ENCODE peak calls at places on chromosomes 13 and 19, in ten cellular contexts. M, E, Y, Z, V, K, W, D, I and P are unnamed samples.

GRCh38 chr13:66069570-66069969 is 1160.6 kb downstream of the PCDH9 start:
- DNase-seq in M (no peak), E (no peak), Y (no peak), Z (no peak), V (no peak), K (no peak), W (no peak), D (no peak), I (peak; percentile 1), P (no peak)

GRCh38 chr13:66099825-66100224 is 1130.3 kb downstream of the PCDH9 start:
- DNase-seq in M (no peak), E (no peak), Y (no peak), Z (no peak), V (no peak), K (no peak), W (no peak), D (no peak), I (no peak), P (no peak)

GRCh38 chr19:46124638-46125115 is at the start of gene IGFL3:
- DNase-seq in M (no peak), E (no peak), Y (no peak), Z (no peak), V (no peak), K (no peak), W (no peak), D (no peak), I (peak; percentile 25), P (no peak)

GRCh38 chr13:107969551-107969950 is 245.8 kb downstream of the LIG4 start:
- DNase-seq in M (no peak), E (no peak), Y (no peak), Z (no peak), V (no peak), K (no peak), W (no peak), D (no peak), I (no peak), P (no peak)

GRCh38 chr19:33389574-33390119 is 16.1 kb downstream of the CEBPG start:
- DNase-seq in M (no peak), E (no peak), Y (peak; percentile 47), Z (no peak), V (no peak), K (no peak), W (no peak), D (no peak), I (no peak), P (no peak)

GRCh38 chr19:39996218-39996810 is 546 bp upstream of the ZNF546 start:
- DNase-seq in M (peak; percentile 12), E (no peak), Y (no peak), Z (peak; percentile 24), V (peak; percentile 10), K (no peak), W (peak; percentile 3), D (peak; percentile 50), I (peak; percentile 53), P (no peak)

GRCh38 chr13:75493156-75493555 is 11.2 kb upstream of the TBC1D4 start:
- DNase-seq in M (no peak), E (no peak), Y (no peak), Z (no peak), V (no peak), K (no peak), W (no peak), D (no peak), I (no peak), P (no peak)

GRCh38 chr13:77928909-77929308 is 10.3 kb upstream of the EDNRB start:
- DNase-seq in M (no peak), E (no peak), Y (no peak), Z (no peak), V (no peak), K (no peak), W (no peak), D (no peak), I (no peak), P (no peak)

GRCh38 chr19:3710265-3710812 is 2.2 kb downstream of the TJP3 start:
- DNase-seq in M (no peak), E (peak; percentile 77), Y (peak; percentile 93), Z (peak; percentile 65), V (no peak), K (peak; percentile 76), W (no peak), D (no peak), I (peak; percentile 71), P (no peak)

GRCh38 chr19:27765397-27765796 is 1447.6 kb downstream of the UQCRFS1 start:
- DNase-seq in M (no peak), E (no peak), Y (no peak), Z (no peak), V (no peak), K (no peak), W (no peak), D (no peak), I (no peak), P (peak; percentile 63)

GRCh38 chr19:31263317-31263716 is 85.9 kb downstream of the TSHZ3 start:
- DNase-seq in M (no peak), E (peak; percentile 39), Y (no peak), Z (no peak), V (no peak), K (no peak), W (no peak), D (no peak), I (no peak), P (no peak)

GRCh38 chr19:40464059-40465024 is 1.2 kb downstream of the BLVRB start:
- DNase-seq in M (peak; percentile 84), E (peak; percentile 92), Y (peak; percentile 86), Z (peak; percentile 92), V (peak; percentile 91), K (peak; percentile 85), W (peak; percentile 77), D (peak; percentile 69), I (peak; percentile 94), P (peak; percentile 94)

GRCh38 chr13:90015565-90016507 is 1331.7 kb upstream of the MIR17HG start:
- DNase-seq in M (no peak), E (no peak), Y (no peak), Z (no peak), V (no peak), K (no peak), W (no peak), D (peak; percentile 2), I (peak; percentile 16), P (no peak)

GRCh38 chr19:56170261-56170660 is 5.5 kb upstream of the GALP start:
- DNase-seq in M (no peak), E (no peak), Y (no peak), Z (peak; percentile 94), V (no peak), K (no peak), W (no peak), D (peak; percentile 49), I (peak; percentile 25), P (no peak)

GRCh38 chr19:30328096-30328495 is 44.1 kb upstream of the ZNF536 start:
- DNase-seq in M (no peak), E (no peak), Y (no peak), Z (no peak), V (no peak), K (no peak), W (no peak), D (no peak), I (no peak), P (peak; percentile 44)

GRCh38 chr19:50500060-50500752 is 10.8 kb downstream of the JOSD2 start:
- DNase-seq in M (no peak), E (no peak), Y (no peak), Z (no peak), V (peak; percentile 47), K (peak; percentile 92), W (no peak), D (no peak), I (no peak), P (no peak)

GRCh38 chr13:102817907-102818306 is 19.0 kb downstream of the BIVM start:
- DNase-seq in M (no peak), E (no peak), Y (no peak), Z (no peak), V (no peak), K (no peak), W (no peak), D (no peak), I (peak; percentile 62), P (no peak)

GRCh38 chr13:32587014-32587773 is 942 bp downstream of the PDS5B start:
- DNase-seq in M (peak; percentile 59), E (peak; percentile 84), Y (peak; percentile 59), Z (peak; percentile 82), V (peak; percentile 77), K (peak; percentile 87), W (no peak), D (peak; percentile 21), I (peak; percentile 76), P (peak; percentile 88)
- TF ChIP-seq CTCF in M (no peak), E (peak; percentile 14), Y (no peak), Z (no peak), V (no peak), K (peak; percentile 10), W (no peak), D (no peak), I (peak; percentile 18), P (peak; percentile 14)

GRCh38 chr13:80655778-80656518 is 315.0 kb upstream of the SPRY2 start:
- DNase-seq in M (no peak), E (no peak), Y (no peak), Z (no peak), V (no peak), K (no peak), W (no peak), D (no peak), I (no peak), P (no peak)
- TF ChIP-seq CTCF in M (no peak), E (no peak), Y (no peak), Z (no peak), V (no peak), K (no peak), W (no peak), D (no peak), I (no peak), P (no peak)

DNA sequence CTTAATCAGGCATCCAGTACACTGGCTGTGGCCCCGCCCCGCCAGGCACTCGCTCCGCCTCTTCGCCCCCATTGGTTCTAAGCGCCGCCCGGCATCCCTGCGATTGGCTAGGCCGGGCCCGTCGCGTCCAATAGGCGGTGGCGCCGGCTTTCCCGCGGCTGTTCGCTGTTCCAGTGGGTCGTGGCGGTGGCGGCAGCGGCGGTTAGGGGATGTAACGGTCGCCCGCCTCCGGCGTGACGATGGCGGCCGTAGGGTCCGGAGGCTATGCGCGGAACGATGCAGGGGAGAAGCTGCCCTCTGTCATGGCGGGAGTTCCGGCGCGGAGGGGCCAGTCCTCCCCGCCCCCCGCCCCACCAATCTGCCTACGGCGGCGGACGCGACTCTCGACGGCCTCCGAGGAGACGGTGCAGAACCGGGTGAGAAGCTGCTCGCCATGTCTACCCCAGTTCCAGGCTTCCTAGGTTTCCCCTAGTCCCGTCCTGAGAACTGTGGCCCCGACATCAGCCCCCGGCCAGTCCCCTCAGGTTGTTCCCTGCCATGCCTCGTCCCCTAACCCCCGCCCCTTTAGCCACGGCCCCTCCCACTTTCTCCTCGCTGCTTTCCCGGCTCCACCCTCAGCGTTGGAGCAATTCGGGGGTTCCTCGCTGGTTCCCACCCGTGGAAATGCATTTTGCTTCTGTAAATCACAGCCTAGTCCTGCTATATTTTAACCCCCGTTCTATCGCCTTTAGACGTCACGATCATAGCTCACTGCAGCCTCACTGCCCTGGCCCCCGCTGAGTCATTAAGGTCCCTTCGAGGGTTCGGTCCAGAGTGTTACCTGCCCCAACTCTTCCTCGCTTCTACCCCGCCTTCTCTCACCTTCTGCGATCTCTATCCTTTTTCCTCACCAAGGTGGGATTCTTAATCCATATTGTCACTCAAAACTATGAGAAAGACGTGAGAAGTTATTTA is at the start of gene WDR62:
- DNase-seq in M (peak; percentile 90), E (peak; percentile 95), Y (peak; percentile 93), Z (peak; percentile 94), V (peak; percentile 98), K (peak; percentile 96), W (peak; percentile 67), D (no peak), I (peak; percentile 92), P (peak; percentile 98)
- TF ChIP-seq CTCF in M (peak; percentile 4), E (no peak), Y (no peak), Z (no peak), V (no peak), K (no peak), W (no peak), D (no peak), I (no peak), P (no peak)

GRCh38 chr13:113816925-113817859 is 46.7 kb downstream of the GAS6 start:
- DNase-seq in M (peak; percentile 85), E (peak; percentile 98), Y (peak; percentile 88), Z (peak; percentile 87), V (peak; percentile 91), K (peak; percentile 93), W (peak; percentile 64), D (no peak), I (peak; percentile 89), P (no peak)
- TF ChIP-seq CTCF in M (peak; percentile 85), E (peak; percentile 91), Y (peak; percentile 91), Z (peak; percentile 80), V (peak; percentile 74), K (peak; percentile 87), W (peak; percentile 84), D (peak; percentile 88), I (peak; percentile 90), P (peak; percentile 87)